ENCODE peak calls at places on chromosome 4, in seven cellular contexts. A is stimulated activated CD4-positive, alpha-beta T cell treated with anti-CD3 and anti-CD28 coated beads, Interleukin-2, amount 100 ng/mL, for 24 hours; W is skeletal muscle cell; X is dermis microvascular lymphatic vessel endothelial cell; F is BJ; U is NCI-H187 treated with DMSO at 0.1 percent for 48 hours; T is dorsolateral prefrontal cortex. P is an unnamed sample.

GRCh38 chr4:112898357-112899141 is 150.9 kb upstream of the ANK2 start:
- DNase-seq in X (no peak), F (no peak), A (no peak), T (no peak), U (no peak), W (no peak), P (no peak)

GRCh38 chr4:7067147-7067522 is 729 bp downstream of the GRPEL1 start:
- DNase-seq in X (peak; percentile 65), U (no peak), W (no peak), T (no peak), F (no peak), A (no peak), P (no peak)

GRCh38 chr4:6342530-6343293 is 73.1 kb downstream of the WFS1 start:
- DNase-seq in F (no peak), T (peak; percentile 78), X (peak; percentile 51), A (no peak), U (no peak), W (peak; percentile 3), P (no peak)

GRCh38 chr4:92253550-92253949 is 50.2 kb upstream of the GRID2 start:
- DNase-seq in X (no peak), F (no peak), A (no peak), U (no peak), W (no peak), T (no peak), P (no peak)

GRCh38 chr4:1239141-1239948 is 9.6 kb downstream of the CTBP1 start:
- DNase-seq in A (no peak), U (no peak), X (no peak), T (peak; percentile 41), W (no peak), F (no peak), P (peak; percentile 25)

GRCh38 chr4:67327245-67327860 is 217.9 kb downstream of the CENPC start:
- DNase-seq in U (peak; percentile 6), T (peak; percentile 48), F (no peak), A (peak; percentile 44), W (peak; percentile 4), X (peak; percentile 56), P (no peak)

GRCh38 chr4:177047070-177047850 is 254.5 kb upstream of the VEGFC start:
- DNase-seq in X (peak; percentile 75), T (peak; percentile 70), U (no peak), F (no peak), W (peak; percentile 34), A (peak; percentile 64), P (peak; percentile 59)

GRCh38 chr4:121784975-121785374 is 16.1 kb upstream of the EXOSC9 start:
- DNase-seq in W (peak; percentile 91), T (no peak), F (peak; percentile 87), X (peak; percentile 72), A (no peak), U (no peak), P (no peak)

GRCh38 chr4:1490011-1490905 is 84.0 kb upstream of the NKX1-1 start:
- DNase-seq in U (no peak), W (no peak), X (no peak), T (peak; percentile 35), A (no peak), F (no peak), P (peak; percentile 17)

GRCh38 chr4:183249854-183250253 is 70.2 kb downstream of the CLDN22 start:
- DNase-seq in X (peak; percentile 52), A (no peak), T (no peak), W (no peak), U (no peak), F (no peak), P (no peak)

GRCh38 chr4:184824776-184825393 is 883 bp downstream of the ACSL1 start:
- DNase-seq in U (no peak), T (no peak), X (no peak), A (peak; percentile 23), F (no peak), W (no peak), P (no peak)

GRCh38 chr4:183841001-183841400 is 64.1 kb upstream of the STOX2 start:
- DNase-seq in T (no peak), W (no peak), X (no peak), U (no peak), F (no peak), A (no peak), P (no peak)

GRCh38 chr4:120856294-120856693 is 66.2 kb downstream of the PRDM5 start:
- DNase-seq in T (no peak), U (no peak), X (no peak), W (no peak), A (no peak), F (no peak), P (no peak)

GRCh38 chr4:107800058-107800457 is 24.7 kb upstream of the SGMS2 start:
- DNase-seq in X (peak; percentile 52), F (no peak), W (no peak), T (no peak), U (no peak), A (no peak), P (no peak)

GRCh38 chr4:76458829-76459228 is 23.8 kb downstream of the SHROOM3 start:
- DNase-seq in W (no peak), U (no peak), A (no peak), X (no peak), F (no peak), T (no peak), P (no peak)

GRCh38 chr4:105417624-105418023 is 56.2 kb downstream of the PPA2 start:
- DNase-seq in W (no peak), F (no peak), X (no peak), U (no peak), A (no peak), T (no peak), P (no peak)

GRCh38 chr4:120733054-120733453 is 189.5 kb downstream of the PRDM5 start:
- DNase-seq in U (no peak), X (no peak), T (no peak), W (no peak), F (no peak), A (no peak), P (no peak)

GRCh38 chr4:147749811-147750321 is 18.0 kb downstream of the ARHGAP10 start:
- DNase-seq in A (no peak), U (peak; percentile 6), W (no peak), T (no peak), F (no peak), X (no peak), P (no peak)

GRCh38 chr4:151744614-151745013 is 16.2 kb downstream of the GATB start:
- DNase-seq in A (no peak), T (no peak), W (peak; percentile 84), F (peak; percentile 65), U (no peak), X (peak; percentile 82), P (no peak)